ENCODE peak calls at places on chromosomes 2 and 18, in seven cellular contexts. A, X, C, K, B, M and R are unnamed samples.

GRCh38 chr18:48826806-48827205 is 124.0 kb downstream of the SMAD7 start:
- DNase-seq in A (no peak), X (peak), C (no peak), K (no peak), B (no peak), M (no peak), R (no peak)

GRCh38 chr2:72273384-72273783 is 125.7 kb upstream of the CYP26B1 start:
- DNase-seq in A (no peak), X (no peak), C (no peak), K (no peak), B (no peak), M (no peak), R (no peak)

GRCh38 chr2:224904390-224904789 is 137.9 kb downstream of the DOCK10 start:
- DNase-seq in A (no peak), X (no peak), C (no peak), K (no peak), B (no peak), M (no peak), R (peak)

GRCh38 chr2:190170673-190171072 is 108.1 kb upstream of the MSTN start:
- DNase-seq in A (no peak), X (no peak), C (peak), K (no peak), B (no peak), M (no peak), R (no peak)

GRCh38 chr2:213121677-213122076 is 29.7 kb downstream of the IKZF2 start:
- DNase-seq in A (no peak), X (no peak), C (no peak), K (no peak), B (no peak), M (no peak), R (no peak)

GRCh38 chr2:204503869-204504268 is 41.4 kb upstream of the PARD3B start:
- DNase-seq in A (no peak), X (no peak), C (peak), K (peak), B (no peak), M (no peak), R (peak)

GRCh38 chr2:170553748-170554147 is 161.4 kb upstream of the SP5 start:
- DNase-seq in A (no peak), X (no peak), C (no peak), K (no peak), B (no peak), M (no peak), R (no peak)

GRCh38 chr2:215527738-215528137 is 91.9 kb upstream of the FN1 start:
- DNase-seq in A (no peak), X (no peak), C (peak), K (peak), B (no peak), M (no peak), R (peak)

GRCh38 chr2:113181491-113182051 is 7.8 kb downstream of the PSD4 start:
- DNase-seq in A (no peak), X (no peak), C (no peak), K (no peak), B (no peak), M (no peak), R (no peak)

GRCh38 chr2:28084564-28084963 is 194.0 kb downstream of the BABAM2 start:
- DNase-seq in A (no peak), X (no peak), C (no peak), K (no peak), B (no peak), M (no peak), R (no peak)

GRCh38 chr2:109143214-109144187 is 14.5 kb downstream of the SH3RF3 start:
- DNase-seq in A (no peak), X (no peak), C (no peak), K (no peak), B (no peak), M (no peak), R (peak)

GRCh38 chr2:71926860-71927756 is 220.6 kb downstream of the CYP26B1 start:
- DNase-seq in A (no peak), X (peak), C (no peak), K (no peak), B (no peak), M (peak), R (no peak)

GRCh38 chr2:105790467-105791118 is 45.9 kb downstream of the NCK2 start:
- DNase-seq in A (no peak), X (no peak), C (no peak), K (no peak), B (no peak), M (no peak), R (no peak)

DNA sequence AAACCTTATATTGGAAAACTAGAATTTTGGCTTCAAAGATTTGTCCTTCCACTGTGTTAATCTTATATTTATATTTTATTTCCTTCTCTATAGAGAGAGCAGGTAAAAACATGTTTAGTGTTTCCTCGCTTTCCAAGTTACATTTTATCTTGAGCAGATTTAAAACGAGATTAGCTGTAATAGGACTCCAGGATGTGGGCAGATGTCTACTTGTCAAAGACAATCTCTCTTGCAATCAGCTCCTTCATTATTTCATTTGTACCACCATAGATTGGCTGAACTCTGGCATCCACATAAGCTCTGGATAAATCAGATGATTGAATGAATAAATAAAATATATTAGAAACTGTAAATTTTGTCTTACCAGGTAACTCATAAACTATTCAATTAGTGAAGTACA is 17.5 kb upstream of the KANSL1L start:
- DNase-seq in A (no peak), X (no peak), C (peak), K (no peak), B (no peak), M (no peak), R (no peak)
- H3K18ac ChIP-seq in A (no peak), X (no peak), C (no peak), K (no peak), B (no peak), M (no peak), R (no peak)

GRCh38 chr2:23107341-23107941 is 277.5 kb upstream of the KLHL29 start:
- DNase-seq in A (no peak), X (no peak), C (no peak), K (no peak), B (no peak), M (no peak), R (no peak)
- H3K18ac ChIP-seq in A (no peak), X (no peak), C (no peak), K (no peak), B (no peak), M (no peak), R (no peak)

DNA sequence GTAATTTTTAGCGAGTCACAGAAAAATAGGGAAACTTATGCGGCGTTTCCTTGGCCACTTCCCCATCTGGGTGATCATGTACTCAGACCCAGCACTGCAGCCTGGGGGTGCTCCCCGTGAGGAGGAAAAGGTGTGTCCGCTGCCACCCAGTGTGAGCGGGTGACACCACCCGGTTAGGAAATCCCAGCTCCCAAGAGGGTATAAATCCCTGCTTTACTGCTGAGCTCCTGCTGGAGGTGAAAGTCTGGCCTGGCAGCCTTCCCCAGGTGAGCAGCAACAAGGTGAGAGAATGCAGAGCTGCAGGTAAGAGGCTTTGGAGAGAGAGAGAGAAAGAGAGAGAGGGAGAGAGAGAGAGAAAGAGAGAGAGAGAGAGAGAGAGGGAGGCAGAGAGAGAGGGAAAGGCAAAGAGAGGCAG is at the start of gene IL1R2:
- DNase-seq in A (no peak), X (no peak), C (peak), K (no peak), B (no peak), M (no peak), R (no peak)
- H3K18ac ChIP-seq in A (no peak), X (no peak), C (no peak), K (no peak), B (peak), M (no peak), R (no peak)

GRCh38 chr2:98985905-98986666 is 50.1 kb upstream of the CRACDL start:
- DNase-seq in A (no peak), X (no peak), C (no peak), K (no peak), B (no peak), M (no peak), R (no peak)
- H3K18ac ChIP-seq in A (no peak), X (no peak), C (no peak), K (no peak), B (no peak), M (no peak), R (no peak)

DNA sequence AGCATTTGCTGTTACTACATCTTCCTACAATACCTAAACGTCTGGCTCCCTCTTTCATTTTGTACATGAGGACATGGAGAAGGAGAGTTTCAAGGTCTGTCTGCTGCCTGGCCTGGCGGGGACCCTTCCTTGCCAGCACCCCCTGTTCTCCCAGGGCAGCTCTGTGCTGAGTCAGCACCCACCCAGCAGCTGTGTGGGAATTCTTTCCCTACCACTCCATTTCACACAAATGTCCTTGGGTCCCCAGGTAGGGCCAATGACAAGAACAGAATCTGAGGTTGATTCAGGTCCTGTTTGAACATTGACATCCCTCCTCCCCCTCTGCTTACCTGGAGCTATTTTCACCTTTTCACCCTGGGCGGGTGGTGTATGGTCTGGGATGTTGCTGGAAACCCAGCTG is 129.9 kb upstream of the ITGA6 start:
- DNase-seq in A (no peak), X (no peak), C (no peak), K (no peak), B (no peak), M (no peak), R (no peak)
- H3K18ac ChIP-seq in A (no peak), X (no peak), C (no peak), K (peak), B (peak), M (no peak), R (no peak)